ENCODE peak calls at places on chromosomes 16 and 17, in ten cellular contexts. One of them, this sample, is unnamed. For H3K4me1, the result is how much of the 10 kb centered on the place peaks cover.

GRCh38 chr16:84699712-84700517 is at the start of gene USP10:
- DNase-seq in breast epithelium: peak
- DNase-seq in heart right ventricle: peak
- DNase-seq in K562: peak
- DNase-seq in tibial nerve: peak
- DNase-seq in HCT116: peak
- DNase-seq in ascending aorta: peak
- DNase-seq in lung: peak
- DNase-seq in ovary: peak
- DNase-seq in transverse colon: peak
- DNase-seq in this sample: peak

GRCh38 chr16:1771864-1772361 is 570 bp upstream of the NME3 start:
- DNase-seq in breast epithelium: no peak
- DNase-seq in heart right ventricle: no peak
- DNase-seq in K562: no peak
- DNase-seq in tibial nerve: no peak
- DNase-seq in HCT116: no peak
- DNase-seq in ascending aorta: no peak
- DNase-seq in lung: no peak
- DNase-seq in ovary: no peak
- DNase-seq in transverse colon: peak
- DNase-seq in this sample: no peak

GRCh38 chr17:59845595-59846390 is 47.0 kb downstream of the TUBD1 start:
- DNase-seq in breast epithelium: peak
- DNase-seq in heart right ventricle: no peak
- DNase-seq in K562: peak
- DNase-seq in tibial nerve: peak
- DNase-seq in HCT116: peak
- DNase-seq in ascending aorta: no peak
- DNase-seq in lung: peak
- DNase-seq in ovary: no peak
- DNase-seq in transverse colon: peak
- DNase-seq in this sample: peak

GRCh38 chr17:75649687-75650086 is 16.5 kb downstream of the SMIM5 start:
- DNase-seq in breast epithelium: no peak
- DNase-seq in heart right ventricle: no peak
- DNase-seq in K562: no peak
- DNase-seq in tibial nerve: no peak
- DNase-seq in HCT116: no peak
- DNase-seq in ascending aorta: no peak
- DNase-seq in lung: no peak
- DNase-seq in ovary: no peak
- DNase-seq in transverse colon: no peak
- DNase-seq in this sample: no peak

GRCh38 chr16:19393226-19394074 is 24.2 kb upstream of the TMC5 start:
- DNase-seq in breast epithelium: no peak
- DNase-seq in heart right ventricle: no peak
- DNase-seq in K562: peak
- DNase-seq in tibial nerve: no peak
- DNase-seq in HCT116: peak
- DNase-seq in ascending aorta: no peak
- DNase-seq in lung: peak
- DNase-seq in ovary: no peak
- DNase-seq in transverse colon: peak
- DNase-seq in this sample: peak

GRCh38 chr17:59838196-59838911 is 54.4 kb downstream of the TUBD1 start:
- DNase-seq in breast epithelium: no peak
- DNase-seq in heart right ventricle: no peak
- DNase-seq in K562: peak
- DNase-seq in tibial nerve: no peak
- DNase-seq in HCT116: no peak
- DNase-seq in ascending aorta: no peak
- DNase-seq in lung: peak
- DNase-seq in ovary: no peak
- DNase-seq in transverse colon: no peak
- DNase-seq in this sample: peak

GRCh38 chr16:23434380-23434779 is 18.6 kb downstream of the COG7 start:
- DNase-seq in breast epithelium: no peak
- DNase-seq in heart right ventricle: peak
- DNase-seq in K562: peak
- DNase-seq in tibial nerve: no peak
- DNase-seq in HCT116: peak
- DNase-seq in ascending aorta: no peak
- DNase-seq in lung: no peak
- DNase-seq in ovary: no peak
- DNase-seq in transverse colon: no peak
- DNase-seq in this sample: peak

GRCh38 chr16:78953526-78953925 is 647.0 kb downstream of the MAF start:
- DNase-seq in breast epithelium: no peak
- DNase-seq in heart right ventricle: no peak
- DNase-seq in K562: no peak
- DNase-seq in tibial nerve: no peak
- DNase-seq in HCT116: no peak
- DNase-seq in ascending aorta: no peak
- DNase-seq in lung: no peak
- DNase-seq in ovary: no peak
- DNase-seq in transverse colon: no peak
- DNase-seq in this sample: no peak

GRCh38 chr17:63995626-63996025 is 2.5 kb upstream of the PRR29 start:
- DNase-seq in breast epithelium: peak
- DNase-seq in heart right ventricle: no peak
- DNase-seq in K562: no peak
- DNase-seq in tibial nerve: no peak
- DNase-seq in HCT116: no peak
- DNase-seq in ascending aorta: no peak
- DNase-seq in lung: no peak
- DNase-seq in ovary: no peak
- DNase-seq in transverse colon: no peak
- DNase-seq in this sample: peak

GRCh38 chr17:72502940-72503341 is 382.1 kb downstream of the SOX9 start:
- DNase-seq in breast epithelium: no peak
- DNase-seq in heart right ventricle: no peak
- DNase-seq in K562: no peak
- DNase-seq in tibial nerve: no peak
- DNase-seq in HCT116: no peak
- DNase-seq in ascending aorta: no peak
- DNase-seq in lung: no peak
- DNase-seq in ovary: no peak
- DNase-seq in transverse colon: no peak
- DNase-seq in this sample: no peak

GRCh38 chr16:3101841-3102470 is 2.9 kb upstream of the ZSCAN10 start:
- DNase-seq in breast epithelium: no peak
- DNase-seq in heart right ventricle: peak
- DNase-seq in K562: no peak
- DNase-seq in tibial nerve: no peak
- DNase-seq in HCT116: no peak
- DNase-seq in ascending aorta: no peak
- DNase-seq in lung: no peak
- DNase-seq in ovary: no peak
- DNase-seq in transverse colon: no peak
- DNase-seq in this sample: no peak

GRCh38 chr17:41767324-41768042 is 19.0 kb downstream of the JUP start:
- DNase-seq in breast epithelium: no peak
- DNase-seq in heart right ventricle: no peak
- DNase-seq in K562: no peak
- DNase-seq in tibial nerve: no peak
- DNase-seq in HCT116: no peak
- DNase-seq in ascending aorta: no peak
- DNase-seq in lung: no peak
- DNase-seq in ovary: no peak
- DNase-seq in transverse colon: no peak
- DNase-seq in this sample: no peak

GRCh38 chr17:49365667-49366066 is 3.6 kb upstream of the ZNF652 start:
- DNase-seq in breast epithelium: no peak
- DNase-seq in heart right ventricle: peak
- DNase-seq in K562: peak
- DNase-seq in tibial nerve: no peak
- DNase-seq in HCT116: peak
- DNase-seq in ascending aorta: no peak
- DNase-seq in lung: no peak
- DNase-seq in ovary: no peak
- DNase-seq in transverse colon: no peak
- DNase-seq in this sample: peak
- TF ChIP-seq CTCF in breast epithelium: no peak
- TF ChIP-seq CTCF in heart right ventricle: no peak
- TF ChIP-seq CTCF in K562: peak
- TF ChIP-seq CTCF in tibial nerve: no peak
- TF ChIP-seq CTCF in HCT116: peak
- TF ChIP-seq CTCF in ascending aorta: peak
- TF ChIP-seq CTCF in lung: no peak
- TF ChIP-seq CTCF in ovary: no peak
- TF ChIP-seq CTCF in transverse colon: no peak
- TF ChIP-seq CTCF in this sample: peak

DNA sequence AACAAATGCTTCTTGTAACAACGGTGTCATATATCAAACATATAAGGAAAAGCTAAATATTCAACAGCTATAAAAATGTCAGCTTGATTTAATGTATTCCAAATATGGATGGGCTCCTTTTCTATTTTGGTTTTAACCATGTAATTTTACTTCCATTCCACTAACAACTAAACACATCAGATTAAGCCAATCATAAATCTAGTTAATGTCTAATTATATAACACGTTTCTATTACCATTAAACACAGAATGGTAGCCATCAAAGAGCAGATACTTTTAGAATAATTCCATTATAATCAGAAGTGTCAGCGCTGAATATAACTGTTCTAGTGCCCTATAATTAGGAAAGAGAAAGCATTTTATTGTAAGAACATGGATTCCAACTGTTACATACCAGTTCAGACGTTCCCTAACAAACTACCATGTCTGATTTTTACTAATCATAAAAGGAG is 10.0 kb downstream of the CMC2 start:
- DNase-seq in breast epithelium: no peak
- DNase-seq in heart right ventricle: no peak
- DNase-seq in K562: no peak
- DNase-seq in tibial nerve: no peak
- DNase-seq in HCT116: no peak
- DNase-seq in ascending aorta: no peak
- DNase-seq in lung: no peak
- DNase-seq in ovary: no peak
- DNase-seq in transverse colon: no peak
- DNase-seq in this sample: no peak
- H3K4me3 ChIP-seq in breast epithelium: peak
- H3K4me3 ChIP-seq in heart right ventricle: peak
- H3K4me3 ChIP-seq in K562: no peak
- H3K4me3 ChIP-seq in tibial nerve: no peak
- H3K4me3 ChIP-seq in HCT116: no peak
- H3K4me3 ChIP-seq in ascending aorta: peak
- H3K4me3 ChIP-seq in lung: no peak
- H3K4me3 ChIP-seq in ovary: no peak
- H3K4me3 ChIP-seq in transverse colon: no peak
- H3K4me3 ChIP-seq in this sample: peak

GRCh38 chr16:30910427-30911029 is 12.8 kb upstream of the FBXL19 start:
- DNase-seq in breast epithelium: no peak
- DNase-seq in heart right ventricle: no peak
- DNase-seq in K562: no peak
- DNase-seq in tibial nerve: no peak
- DNase-seq in HCT116: no peak
- DNase-seq in ascending aorta: no peak
- DNase-seq in lung: no peak
- DNase-seq in ovary: no peak
- DNase-seq in transverse colon: no peak
- DNase-seq in this sample: no peak

GRCh38 chr16:30904114-30904780 is 7.8 kb downstream of the CTF1 start:
- DNase-seq in breast epithelium: no peak
- DNase-seq in heart right ventricle: no peak
- DNase-seq in K562: no peak
- DNase-seq in tibial nerve: no peak
- DNase-seq in HCT116: no peak
- DNase-seq in ascending aorta: no peak
- DNase-seq in lung: no peak
- DNase-seq in ovary: no peak
- DNase-seq in transverse colon: no peak
- DNase-seq in this sample: no peak

GRCh38 chr16:30903002-30903401 is 6.6 kb downstream of the CTF1 start:
- DNase-seq in breast epithelium: no peak
- DNase-seq in heart right ventricle: no peak
- DNase-seq in K562: peak
- DNase-seq in tibial nerve: no peak
- DNase-seq in HCT116: no peak
- DNase-seq in ascending aorta: no peak
- DNase-seq in lung: no peak
- DNase-seq in ovary: no peak
- DNase-seq in transverse colon: no peak
- DNase-seq in this sample: no peak

GRCh38 chr16:30903596-30903995 is 7.2 kb downstream of the CTF1 start:
- DNase-seq in breast epithelium: no peak
- DNase-seq in heart right ventricle: peak
- DNase-seq in K562: peak
- DNase-seq in tibial nerve: no peak
- DNase-seq in HCT116: no peak
- DNase-seq in ascending aorta: no peak
- DNase-seq in lung: no peak
- DNase-seq in ovary: no peak
- DNase-seq in transverse colon: no peak
- DNase-seq in this sample: no peak

DNA sequence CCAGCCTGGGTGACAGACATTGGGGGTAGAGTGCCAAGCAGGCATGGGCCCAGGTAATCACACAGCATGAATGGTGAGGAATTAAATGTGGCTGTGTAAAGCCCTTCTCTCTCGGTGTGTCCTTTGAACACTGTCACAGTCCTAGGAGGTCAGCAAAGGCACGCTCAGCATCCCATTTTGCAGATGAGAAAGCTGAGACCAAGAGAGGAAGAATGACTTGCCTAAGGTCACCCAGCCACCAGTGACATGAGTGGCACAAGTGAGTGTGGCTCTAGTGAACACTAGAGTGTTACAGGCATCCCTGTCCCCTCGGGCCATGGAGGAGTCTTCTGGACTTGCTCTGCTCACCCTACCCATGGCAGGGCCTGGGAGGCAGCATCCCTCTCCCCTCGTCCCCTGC is 10.7 kb downstream of the CTF1 start:
- DNase-seq in breast epithelium: no peak
- DNase-seq in heart right ventricle: no peak
- DNase-seq in K562: no peak
- DNase-seq in tibial nerve: no peak
- DNase-seq in HCT116: no peak
- DNase-seq in ascending aorta: no peak
- DNase-seq in lung: no peak
- DNase-seq in ovary: no peak
- DNase-seq in transverse colon: no peak
- DNase-seq in this sample: no peak
- H3K4me1 ChIP-seq in breast epithelium: under half
- H3K4me1 ChIP-seq in heart right ventricle: under half
- H3K4me1 ChIP-seq in K562: under half
- H3K4me1 ChIP-seq in tibial nerve: under half
- H3K4me1 ChIP-seq in HCT116: under half
- H3K4me1 ChIP-seq in ascending aorta: under half
- H3K4me1 ChIP-seq in lung: under half
- H3K4me1 ChIP-seq in ovary: under half
- H3K4me1 ChIP-seq in transverse colon: under half
- H3K4me1 ChIP-seq in this sample: under half

DNA sequence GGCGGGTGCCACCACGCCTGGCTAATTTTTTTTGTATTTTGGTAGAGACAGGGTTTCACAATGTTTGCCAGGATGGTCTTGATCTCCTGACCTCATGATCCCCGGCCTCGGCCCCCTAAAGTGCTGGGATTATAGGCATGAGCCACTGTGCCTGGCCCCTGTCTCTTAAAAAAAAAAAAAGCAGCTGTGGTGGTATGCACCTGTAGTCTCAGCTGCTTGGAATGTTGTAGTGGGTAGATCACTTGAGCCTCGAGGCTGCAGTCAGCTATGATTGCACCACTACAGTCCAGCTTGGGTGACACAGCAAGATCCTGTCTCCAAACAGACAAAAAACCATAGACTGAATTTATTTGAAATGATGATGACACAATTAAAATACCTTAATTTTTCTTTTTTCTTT is 24.3 kb downstream of the CDK12 start:
- DNase-seq in breast epithelium: no peak
- DNase-seq in heart right ventricle: no peak
- DNase-seq in K562: no peak
- DNase-seq in tibial nerve: no peak
- DNase-seq in HCT116: peak
- DNase-seq in ascending aorta: no peak
- DNase-seq in lung: no peak
- DNase-seq in ovary: no peak
- DNase-seq in transverse colon: no peak
- DNase-seq in this sample: peak
- TF ChIP-seq CTCF in breast epithelium: no peak
- TF ChIP-seq CTCF in heart right ventricle: no peak
- TF ChIP-seq CTCF in K562: no peak
- TF ChIP-seq CTCF in tibial nerve: no peak
- TF ChIP-seq CTCF in HCT116: no peak
- TF ChIP-seq CTCF in ascending aorta: no peak
- TF ChIP-seq CTCF in lung: no peak
- TF ChIP-seq CTCF in ovary: no peak
- TF ChIP-seq CTCF in transverse colon: no peak
- TF ChIP-seq CTCF in this sample: no peak